ENCODE peak calls at places on chromosomes 6 and 20, in four cellular contexts. One of them, this sample, is unnamed.

GRCh38 chr20:58715709-58716475 is 23.3 kb downstream of the NPEPL1 start:
- DNase-seq in GM12878: no peak
- DNase-seq in HepG2: no peak
- DNase-seq in WTC11: no peak
- DNase-seq in this sample: no peak

GRCh38 chr20:34703573-34704176 is 469 bp upstream of the TP53INP2 start:
- DNase-seq in WTC11: peak; percentile 26
- DNase-seq in GM12878: no peak
- DNase-seq in HepG2: peak; percentile 81
- DNase-seq in this sample: peak; percentile 35

GRCh38 chr20:770691-771090 is 2.4 kb upstream of the SLC52A3 start:
- DNase-seq in GM12878: no peak
- DNase-seq in HepG2: no peak
- DNase-seq in WTC11: no peak
- DNase-seq in this sample: no peak

GRCh38 chr6:27188206-27188884 is 59.2 kb upstream of the PRSS16 start:
- DNase-seq in GM12878: peak; percentile 55
- DNase-seq in HepG2: peak; percentile 6
- DNase-seq in WTC11: peak; percentile 68
- DNase-seq in this sample: peak; percentile 79

GRCh38 chr6:143973097-143973979 is 34.7 kb downstream of the PLAGL1 start:
- DNase-seq in GM12878: no peak
- DNase-seq in WTC11: peak; percentile 60
- DNase-seq in HepG2: peak; percentile 35
- DNase-seq in this sample: no peak

GRCh38 chr6:136180729-136181128 is 69.4 kb downstream of the MTFR2 start:
- DNase-seq in WTC11: no peak
- DNase-seq in GM12878: no peak
- DNase-seq in HepG2: no peak
- DNase-seq in this sample: no peak

GRCh38 chr6:20483902-20484497 is 50.3 kb upstream of the CDKAL1 start:
- DNase-seq in HepG2: no peak
- DNase-seq in WTC11: no peak
- DNase-seq in GM12878: no peak
- DNase-seq in this sample: no peak

GRCh38 chr6:132814716-132815570 is 574 bp downstream of the RPS12 start:
- DNase-seq in GM12878: no peak
- DNase-seq in WTC11: no peak
- DNase-seq in HepG2: peak; percentile 19
- DNase-seq in this sample: no peak

DNA sequence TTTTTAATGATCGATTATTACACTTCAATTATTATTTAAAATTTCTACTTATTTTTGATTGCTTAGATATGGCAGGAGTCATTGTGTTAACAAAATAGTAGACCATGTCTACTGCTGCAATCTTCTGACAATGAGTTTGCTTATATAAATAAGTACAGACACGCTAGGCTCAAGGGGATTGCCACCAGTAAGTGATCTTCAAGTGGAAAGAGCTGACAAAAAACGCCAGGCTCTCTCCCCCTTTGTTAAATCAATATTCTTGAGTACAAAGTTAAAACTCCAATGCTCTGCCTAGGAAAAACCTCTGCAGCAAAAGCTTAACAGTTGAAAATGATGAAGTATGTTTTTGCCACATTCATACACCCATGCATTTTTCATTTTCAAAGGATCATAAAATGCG is 738.1 kb downstream of the HDGFL1 start:
- DNase-seq in GM12878: no peak
- DNase-seq in HepG2: no peak
- DNase-seq in WTC11: no peak
- DNase-seq in this sample: no peak
- TF ChIP-seq NR2C2 in GM12878: no peak
- TF ChIP-seq NR2C2 in HepG2: no peak
- TF ChIP-seq NR2C2 in WTC11: no peak
- TF ChIP-seq NR2C2 in this sample: no peak

DNA sequence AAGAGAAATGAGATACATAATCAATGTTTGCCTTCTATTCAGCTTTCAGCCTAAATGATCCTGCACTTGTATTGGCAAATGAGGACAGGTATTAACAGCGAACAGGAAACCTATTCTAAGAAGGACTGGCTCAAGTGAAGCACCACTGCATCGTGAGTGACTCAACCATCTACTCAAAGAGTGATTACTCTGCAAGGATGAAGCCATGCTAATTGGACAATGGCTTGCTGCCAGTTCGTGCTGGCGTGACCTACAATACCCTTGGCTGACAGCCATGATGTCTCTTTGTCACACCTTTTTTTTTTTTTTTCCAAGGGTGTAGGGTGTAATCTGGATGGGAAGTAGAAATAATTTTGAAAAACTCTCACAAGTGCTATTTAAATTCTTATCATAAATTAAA is 104.9 kb downstream of the GJA10 start:
- DNase-seq in HepG2: no peak
- DNase-seq in GM12878: no peak
- DNase-seq in WTC11: no peak
- DNase-seq in this sample: peak; percentile 20
- TF ChIP-seq NR2C2 in HepG2: no peak
- TF ChIP-seq NR2C2 in GM12878: no peak
- TF ChIP-seq NR2C2 in WTC11: no peak
- TF ChIP-seq NR2C2 in this sample: peak; percentile 57

DNA sequence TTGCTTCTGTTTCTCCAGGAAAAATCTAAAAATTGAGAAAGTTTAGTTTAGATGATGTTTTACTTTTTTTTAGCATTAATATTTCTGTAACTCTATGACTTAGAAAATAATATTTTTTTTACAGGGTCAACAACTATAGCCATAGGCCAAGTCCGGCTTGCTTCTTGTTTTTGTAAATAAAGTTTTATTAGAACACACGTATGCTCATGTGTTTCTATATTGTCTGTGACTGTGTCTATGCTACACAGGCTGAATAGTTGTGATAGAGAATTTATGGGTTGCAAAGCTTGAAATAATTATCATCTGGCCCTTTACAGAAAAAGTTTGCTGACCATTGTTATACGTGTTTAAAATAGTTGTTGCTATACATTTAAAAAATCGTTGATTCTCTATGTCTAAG is 399.2 kb downstream of the EPM2A start:
- DNase-seq in HepG2: no peak
- DNase-seq in WTC11: no peak
- DNase-seq in GM12878: no peak
- DNase-seq in this sample: no peak
- TF ChIP-seq NR2C2 in HepG2: no peak
- TF ChIP-seq NR2C2 in WTC11: no peak
- TF ChIP-seq NR2C2 in GM12878: no peak
- TF ChIP-seq NR2C2 in this sample: no peak

GRCh38 chr6:35722121-35722761 is 14.6 kb upstream of the ARMC12 start:
- DNase-seq in GM12878: no peak
- DNase-seq in HepG2: no peak
- DNase-seq in WTC11: no peak
- DNase-seq in this sample: no peak
- TF ChIP-seq NR2C2 in GM12878: no peak
- TF ChIP-seq NR2C2 in HepG2: peak; percentile 45
- TF ChIP-seq NR2C2 in WTC11: no peak
- TF ChIP-seq NR2C2 in this sample: no peak

DNA sequence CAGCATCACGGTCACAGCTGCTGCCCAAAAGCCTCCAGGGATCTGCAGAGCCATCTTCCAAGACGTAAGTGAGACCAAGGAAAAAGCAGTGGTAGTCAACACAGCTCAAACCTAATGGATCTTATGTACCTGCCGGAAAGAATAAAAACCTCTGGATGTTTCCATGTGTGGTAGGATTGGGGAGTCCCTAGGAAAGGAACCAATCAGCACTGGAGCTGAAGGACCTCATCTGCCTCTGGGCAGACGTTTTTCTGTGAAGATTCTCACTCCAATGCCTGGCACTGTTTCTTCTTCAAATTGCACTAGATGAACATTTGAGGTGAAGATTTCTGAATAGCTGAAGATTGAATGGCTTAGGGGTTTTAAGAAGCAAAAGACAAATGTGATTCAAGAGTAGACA is at the start of gene HLA-DQB2:
- DNase-seq in HepG2: no peak
- DNase-seq in WTC11: no peak
- DNase-seq in GM12878: no peak
- DNase-seq in this sample: peak; percentile 34
- TF ChIP-seq NR2C2 in HepG2: no peak
- TF ChIP-seq NR2C2 in WTC11: no peak
- TF ChIP-seq NR2C2 in GM12878: no peak
- TF ChIP-seq NR2C2 in this sample: no peak

This sample was measured in K562.